ENCODE peak calls at places on chromosomes 3 and 15, in five cellular contexts. One of them, this sample, is unnamed.

GRCh38 chr15:73002509-73002908 is 49.8 kb upstream of the NEO1 start:
- DNase-seq in cardiac muscle cell: no peak
- DNase-seq in PC-9: no peak
- DNase-seq in RWPE1: no peak
- DNase-seq in body of pancreas: no peak
- DNase-seq in this sample: no peak

GRCh38 chr15:70704166-70704565 is 59.2 kb downstream of the UACA start:
- DNase-seq in body of pancreas: no peak
- DNase-seq in cardiac muscle cell: no peak
- DNase-seq in PC-9: no peak
- DNase-seq in RWPE1: no peak
- DNase-seq in this sample: no peak

GRCh38 chr15:100781061-100781960 is 98.3 kb upstream of the ALDH1A3 start:
- DNase-seq in RWPE1: no peak
- DNase-seq in PC-9: no peak
- DNase-seq in cardiac muscle cell: no peak
- DNase-seq in body of pancreas: no peak
- DNase-seq in this sample: no peak

GRCh38 chr3:33980252-33980651 is 181.8 kb downstream of the PDCD6IP start:
- DNase-seq in RWPE1: peak
- DNase-seq in body of pancreas: no peak
- DNase-seq in cardiac muscle cell: peak
- DNase-seq in PC-9: no peak
- DNase-seq in this sample: no peak

GRCh38 chr3:173826901-173827609 is 429.5 kb downstream of the NLGN1 start:
- DNase-seq in body of pancreas: no peak
- DNase-seq in RWPE1: no peak
- DNase-seq in cardiac muscle cell: no peak
- DNase-seq in PC-9: no peak
- DNase-seq in this sample: no peak

GRCh38 chr3:126474498-126475410 is 937 bp downstream of the ZXDC start:
- DNase-seq in PC-9: no peak
- DNase-seq in RWPE1: no peak
- DNase-seq in cardiac muscle cell: peak
- DNase-seq in body of pancreas: peak
- DNase-seq in this sample: no peak

GRCh38 chr3:47780727-47781325 is 867 bp downstream of the SMARCC1 start:
- DNase-seq in cardiac muscle cell: no peak
- DNase-seq in PC-9: no peak
- DNase-seq in RWPE1: no peak
- DNase-seq in body of pancreas: no peak
- DNase-seq in this sample: no peak

GRCh38 chr3:190252080-190252479 is 70.2 kb downstream of the CLDN1 start:
- DNase-seq in PC-9: peak
- DNase-seq in RWPE1: peak
- DNase-seq in body of pancreas: no peak
- DNase-seq in cardiac muscle cell: no peak
- DNase-seq in this sample: no peak

GRCh38 chr15:80308002-80308401 is 56.0 kb upstream of the CTXND1 start:
- DNase-seq in cardiac muscle cell: no peak
- DNase-seq in body of pancreas: no peak
- DNase-seq in PC-9: no peak
- DNase-seq in RWPE1: no peak
- DNase-seq in this sample: no peak

GRCh38 chr3:40310690-40311089 is 1.2 kb downstream of the EIF1B start:
- DNase-seq in body of pancreas: no peak
- DNase-seq in cardiac muscle cell: no peak
- DNase-seq in RWPE1: no peak
- DNase-seq in PC-9: no peak
- DNase-seq in this sample: no peak

GRCh38 chr15:70789213-70789612 is 25.9 kb upstream of the UACA start:
- DNase-seq in PC-9: no peak
- DNase-seq in RWPE1: no peak
- DNase-seq in cardiac muscle cell: no peak
- DNase-seq in body of pancreas: no peak
- DNase-seq in this sample: no peak

GRCh38 chr3:15102256-15102655 is 3.3 kb upstream of the RBSN start:
- DNase-seq in RWPE1: peak
- DNase-seq in PC-9: no peak
- DNase-seq in body of pancreas: peak
- DNase-seq in cardiac muscle cell: no peak
- DNase-seq in this sample: no peak

GRCh38 chr3:115381573-115381912 is 234.5 kb upstream of the ZBTB20 start:
- DNase-seq in body of pancreas: no peak
- DNase-seq in RWPE1: no peak
- DNase-seq in cardiac muscle cell: no peak
- DNase-seq in PC-9: no peak
- DNase-seq in this sample: no peak

GRCh38 chr15:41971893-41972340 is 440 bp downstream of the EHD4 start:
- DNase-seq in RWPE1: no peak
- DNase-seq in body of pancreas: no peak
- DNase-seq in PC-9: no peak
- DNase-seq in cardiac muscle cell: peak
- DNase-seq in this sample: no peak

GRCh38 chr15:97446138-97446537 is 514.4 kb upstream of the ARRDC4 start:
- DNase-seq in cardiac muscle cell: peak
- DNase-seq in PC-9: no peak
- DNase-seq in RWPE1: no peak
- DNase-seq in body of pancreas: no peak
- DNase-seq in this sample: no peak

GRCh38 chr15:73284073-73284472 is 84.7 kb downstream of the HCN4 start:
- DNase-seq in PC-9: no peak
- DNase-seq in cardiac muscle cell: no peak
- DNase-seq in RWPE1: peak
- DNase-seq in body of pancreas: no peak
- DNase-seq in this sample: no peak

GRCh38 chr3:161386991-161387390 is 15.7 kb upstream of the SPTSSB start:
- DNase-seq in RWPE1: no peak
- DNase-seq in body of pancreas: no peak
- DNase-seq in PC-9: no peak
- DNase-seq in cardiac muscle cell: no peak
- DNase-seq in this sample: no peak

GRCh38 chr3:152374260-152374990 is 105.7 kb downstream of the MBNL1 start:
- DNase-seq in PC-9: no peak
- DNase-seq in RWPE1: no peak
- DNase-seq in body of pancreas: no peak
- DNase-seq in cardiac muscle cell: no peak
- DNase-seq in this sample: no peak

GRCh38 chr15:62545392-62546227 is 380.5 kb upstream of the C2CD4B start:
- DNase-seq in cardiac muscle cell: no peak
- DNase-seq in PC-9: no peak
- DNase-seq in body of pancreas: peak
- DNase-seq in RWPE1: no peak
- DNase-seq in this sample: no peak

GRCh38 chr3:124565013-124565412 is 165.2 kb upstream of the UMPS start:
- DNase-seq in body of pancreas: peak
- DNase-seq in PC-9: peak
- DNase-seq in RWPE1: peak
- DNase-seq in cardiac muscle cell: peak
- DNase-seq in this sample: no peak

GRCh38 chr15:91101356-91101920 is 1.4 kb downstream of the SV2B start:
- DNase-seq in cardiac muscle cell: no peak
- DNase-seq in RWPE1: no peak
- DNase-seq in body of pancreas: no peak
- DNase-seq in PC-9: no peak
- DNase-seq in this sample: no peak

GRCh38 chr3:9994086-9994844 is 7.6 kb upstream of the EMC3 start:
- DNase-seq in PC-9: no peak
- DNase-seq in body of pancreas: no peak
- DNase-seq in RWPE1: no peak
- DNase-seq in cardiac muscle cell: no peak
- DNase-seq in this sample: no peak

GRCh38 chr15:56307180-56307579 is 58.0 kb upstream of the TEX9 start:
- DNase-seq in PC-9: no peak
- DNase-seq in body of pancreas: no peak
- DNase-seq in cardiac muscle cell: no peak
- DNase-seq in RWPE1: no peak
- DNase-seq in this sample: no peak

GRCh38 chr3:52526151-52526561 is 7.5 kb downstream of the NT5DC2 start:
- DNase-seq in cardiac muscle cell: no peak
- DNase-seq in RWPE1: no peak
- DNase-seq in PC-9: peak
- DNase-seq in body of pancreas: no peak
- DNase-seq in this sample: no peak

GRCh38 chr3:52453496-52454234 is at the start of gene TNNC1:
- DNase-seq in PC-9: no peak
- DNase-seq in cardiac muscle cell: peak
- DNase-seq in RWPE1: no peak
- DNase-seq in body of pancreas: no peak
- DNase-seq in this sample: no peak

GRCh38 chr15:66302489-66302888 is 9.1 kb downstream of the DIS3L start:
- DNase-seq in RWPE1: no peak
- DNase-seq in cardiac muscle cell: no peak
- DNase-seq in body of pancreas: no peak
- DNase-seq in PC-9: no peak
- DNase-seq in this sample: no peak
- TF ChIP-seq CTCF in RWPE1: no peak
- TF ChIP-seq CTCF in cardiac muscle cell: no peak
- TF ChIP-seq CTCF in body of pancreas: no peak
- TF ChIP-seq CTCF in PC-9: no peak
- TF ChIP-seq CTCF in this sample: no peak

GRCh38 chr3:156606729-156607128 is 51.8 kb upstream of the SSR3 start:
- DNase-seq in body of pancreas: no peak
- DNase-seq in cardiac muscle cell: no peak
- DNase-seq in RWPE1: no peak
- DNase-seq in PC-9: no peak
- DNase-seq in this sample: no peak

GRCh38 chr3:156604642-156605144 is 49.8 kb upstream of the SSR3 start:
- DNase-seq in cardiac muscle cell: no peak
- DNase-seq in body of pancreas: no peak
- DNase-seq in PC-9: no peak
- DNase-seq in RWPE1: no peak
- DNase-seq in this sample: no peak

GRCh38 chr3:156604064-156604641 is 49.2 kb upstream of the SSR3 start:
- DNase-seq in body of pancreas: no peak
- DNase-seq in PC-9: no peak
- DNase-seq in cardiac muscle cell: no peak
- DNase-seq in RWPE1: no peak
- DNase-seq in this sample: no peak

GRCh38 chr3:156603379-156604017 is 48.6 kb upstream of the SSR3 start:
- DNase-seq in cardiac muscle cell: no peak
- DNase-seq in RWPE1: no peak
- DNase-seq in PC-9: no peak
- DNase-seq in body of pancreas: no peak
- DNase-seq in this sample: no peak

GRCh38 chr3:156605686-156606605 is 51.0 kb upstream of the SSR3 start:
- DNase-seq in PC-9: peak
- DNase-seq in RWPE1: peak
- DNase-seq in body of pancreas: peak
- DNase-seq in cardiac muscle cell: peak
- DNase-seq in this sample: no peak
- H3K27ac ChIP-seq in PC-9: peak
- H3K27ac ChIP-seq in RWPE1: no peak
- H3K27ac ChIP-seq in body of pancreas: no peak
- H3K27ac ChIP-seq in cardiac muscle cell: peak
- H3K27ac ChIP-seq in this sample: no peak

GRCh38 chr3:43215684-43216336 is 70.5 kb upstream of the SNRK start:
- DNase-seq in body of pancreas: no peak
- DNase-seq in PC-9: no peak
- DNase-seq in RWPE1: no peak
- DNase-seq in cardiac muscle cell: no peak
- DNase-seq in this sample: no peak
- TF ChIP-seq CTCF in body of pancreas: no peak
- TF ChIP-seq CTCF in PC-9: no peak
- TF ChIP-seq CTCF in RWPE1: no peak
- TF ChIP-seq CTCF in cardiac muscle cell: no peak
- TF ChIP-seq CTCF in this sample: peak

DNA sequence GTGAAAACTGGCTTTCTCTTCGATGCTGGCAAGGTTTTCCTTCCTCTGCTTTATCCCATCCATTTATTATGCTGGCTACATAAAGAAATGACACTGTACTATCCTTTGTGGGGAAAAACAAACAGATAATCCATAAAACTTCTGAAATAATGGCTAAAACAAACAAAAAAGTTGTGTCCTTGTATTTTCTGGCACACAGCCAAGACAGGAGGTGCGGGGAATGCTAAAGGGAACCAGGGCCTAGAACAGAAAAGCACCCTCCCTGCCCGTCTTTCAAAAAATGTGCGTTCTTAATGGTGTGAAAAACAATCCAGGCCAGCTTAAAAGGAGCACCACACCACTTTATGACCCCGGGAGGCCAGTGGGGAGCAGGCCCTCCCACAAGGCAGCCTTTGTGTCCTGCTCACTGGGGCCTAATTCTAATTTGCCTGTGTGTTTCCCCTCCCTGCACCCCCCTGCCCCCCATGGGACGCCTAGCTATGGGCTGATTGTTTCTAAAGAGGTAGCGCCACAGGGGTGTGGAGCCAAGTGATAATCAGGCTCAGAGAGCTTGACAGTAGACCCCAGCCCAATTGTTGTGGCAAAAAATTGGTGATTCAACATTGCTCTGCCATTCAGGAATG is 181.3 kb downstream of the GREM1 start:
- DNase-seq in RWPE1: no peak
- DNase-seq in PC-9: no peak
- DNase-seq in body of pancreas: no peak
- DNase-seq in cardiac muscle cell: no peak
- DNase-seq in this sample: no peak
- H3K27ac ChIP-seq in RWPE1: no peak
- H3K27ac ChIP-seq in PC-9: no peak
- H3K27ac ChIP-seq in body of pancreas: no peak
- H3K27ac ChIP-seq in cardiac muscle cell: no peak
- H3K27ac ChIP-seq in this sample: no peak